ENCODE peak calls at places on chromosomes 7 and 10, in eight cellular contexts. B, H, O, Q, Y, A, E and L are unnamed samples.

GRCh38 chr7:111499027-111499426 is 63.3 kb downstream of the IMMP2L start:
- DNase-seq in O (no peak), Q (no peak), Y (peak; percentile 97), A (peak; percentile 28), E (no peak), B (no peak), H (peak; percentile 45), L (no peak)

GRCh38 chr10:12717981-12718707 is 283.4 kb downstream of the CCDC3 start:
- DNase-seq in H (no peak), A (peak; percentile 4), E (no peak), Y (no peak), O (no peak), Q (no peak), B (no peak), L (no peak)

GRCh38 chr10:130074639-130075038 is 36.0 kb downstream of the C10orf143 start:
- DNase-seq in E (no peak), O (no peak), H (no peak), Y (no peak), Q (no peak), B (no peak), A (no peak), L (no peak)

GRCh38 chr7:35261041-35261440 is 7.1 kb upstream of the TBX20 start:
- DNase-seq in E (no peak), Q (no peak), O (no peak), A (no peak), Y (no peak), B (no peak), H (no peak), L (no peak)

GRCh38 chr10:22333167-22333566 is 12.1 kb upstream of the SPAG6 start:
- DNase-seq in E (no peak), B (no peak), Q (no peak), O (no peak), Y (no peak), A (no peak), H (no peak), L (no peak)

GRCh38 chr10:63494951-63495350 is 26.2 kb upstream of the REEP3 start:
- DNase-seq in Y (no peak), E (no peak), B (no peak), Q (no peak), H (no peak), A (no peak), O (no peak), L (no peak)

GRCh38 chr7:134737561-134738353 is 41.7 kb upstream of the CALD1 start:
- DNase-seq in Q (no peak), B (no peak), O (no peak), A (no peak), E (no peak), H (no peak), Y (no peak), L (no peak)

GRCh38 chr10:92901819-92902234 is 53.5 kb downstream of the EXOC6 start:
- DNase-seq in H (no peak), E (no peak), B (no peak), Q (no peak), Y (no peak), O (no peak), A (no peak), L (no peak)

GRCh38 chr10:47137311-47137851 is 162.6 kb upstream of the GDF10 start:
- DNase-seq in E (no peak), H (no peak), O (no peak), Y (peak; percentile 24), A (no peak), Q (no peak), B (no peak), L (no peak)

GRCh38 chr10:42998481-42999384 is 78.1 kb upstream of the RET start:
- DNase-seq in Y (no peak), H (no peak), A (no peak), B (no peak), Q (no peak), O (no peak), E (peak; percentile 7), L (no peak)

GRCh38 chr7:155694846-155695245 is 50.4 kb downstream of the RBM33 start:
- DNase-seq in B (no peak), Y (no peak), E (no peak), O (no peak), Q (no peak), A (no peak), H (no peak), L (no peak)

GRCh38 chr10:89458289-89458688 is 43.9 kb downstream of the IFIT5 start:
- DNase-seq in O (no peak), Y (no peak), A (no peak), E (no peak), B (no peak), H (no peak), Q (no peak), L (no peak)

GRCh38 chr7:83077328-83077727 is 85.4 kb downstream of the PCLO start:
- DNase-seq in O (no peak), Y (no peak), E (no peak), B (no peak), A (no peak), Q (no peak), H (no peak), L (no peak)

GRCh38 chr7:85659364-85659763 is 472.5 kb upstream of the SEMA3D start:
- DNase-seq in B (no peak), Y (no peak), H (no peak), A (no peak), Q (no peak), O (no peak), E (no peak), L (no peak)

GRCh38 chr10:71964669-71965515 is 697 bp downstream of the CHST3 start:
- DNase-seq in Y (peak; percentile 40), O (peak; percentile 44), H (no peak), A (no peak), E (peak; percentile 75), Q (peak; percentile 63), B (peak; percentile 77), L (peak; percentile 81)

GRCh38 chr10:71963756-71964668 is at the start of gene CHST3:
- DNase-seq in Q (peak; percentile 69), H (no peak), E (peak; percentile 91), B (peak; percentile 88), O (peak; percentile 42), A (no peak), Y (no peak), L (peak; percentile 79)

GRCh38 chr10:71962915-71963314 is 1.3 kb upstream of the CHST3 start:
- DNase-seq in A (no peak), E (no peak), Y (no peak), O (no peak), B (no peak), H (no peak), Q (no peak), L (no peak)

GRCh38 chr10:71961831-71962230 is 2.4 kb upstream of the CHST3 start:
- DNase-seq in B (no peak), E (no peak), Q (no peak), A (no peak), O (no peak), Y (no peak), H (no peak), L (no peak)

GRCh38 chr10:71963351-71963755 is 842 bp upstream of the CHST3 start:
- DNase-seq in Q (no peak), B (peak; percentile 68), O (no peak), A (no peak), H (no peak), E (peak; percentile 67), Y (no peak), L (no peak)
- TF ChIP-seq POLR2A in Q (no peak), B (no peak), O (no peak), A (no peak), H (no peak), E (no peak), Y (no peak), L (no peak)

DNA sequence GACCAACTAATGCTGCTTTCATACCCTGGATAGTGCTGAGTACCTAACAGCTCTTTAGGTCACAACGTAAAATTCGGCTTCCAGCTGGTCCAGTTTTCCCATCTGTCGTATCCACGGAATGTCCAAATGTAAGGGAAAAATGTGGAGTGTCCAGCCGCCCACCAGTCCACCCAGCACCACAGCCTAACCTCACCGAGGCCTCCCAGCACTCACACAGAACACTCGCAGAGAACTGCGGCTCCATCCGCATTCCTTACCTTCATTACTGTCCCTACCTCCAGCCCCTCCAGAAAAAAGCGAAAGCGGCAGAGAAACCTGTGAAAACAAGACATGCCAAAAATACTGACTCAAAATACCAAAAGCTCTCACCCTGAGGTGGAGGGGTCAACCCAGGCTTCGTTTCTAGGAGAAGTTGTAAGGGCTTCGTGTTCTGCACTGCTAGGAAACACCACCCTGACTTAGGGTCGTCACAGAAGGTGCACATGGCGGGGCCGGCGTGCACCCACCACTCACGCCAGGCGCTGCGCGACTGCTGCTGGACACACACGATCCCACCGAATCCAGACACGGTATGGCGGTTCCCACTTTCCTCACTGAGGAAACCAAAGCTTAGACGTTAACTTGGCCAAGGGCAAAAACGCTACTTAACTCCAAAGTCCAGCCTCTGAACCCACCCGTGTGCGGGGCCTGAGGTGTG is 73.9 kb downstream of the AMZ1 start:
- DNase-seq in B (no peak), E (no peak), A (no peak), O (no peak), Q (no peak), H (no peak), Y (no peak), L (no peak)
- H3K4me3 ChIP-seq in B (no peak overlapping the region), E (no peak overlapping the region), A (no peak overlapping the region), O (no peak overlapping the region), Q (no peak overlapping the region), H (no peak overlapping the region), Y (no peak overlapping the region), L (no peak overlapping the region)

GRCh38 chr7:37031571-37032257 is 307.4 kb upstream of the AOAH start:
- DNase-seq in A (peak; percentile 97), Y (peak; percentile 87), E (peak; percentile 56), B (peak; percentile 73), Q (peak; percentile 66), H (peak; percentile 35), O (peak; percentile 54), L (peak; percentile 75)

GRCh38 chr7:37028909-37029440 is 304.7 kb upstream of the AOAH start:
- DNase-seq in H (no peak), B (no peak), O (no peak), E (no peak), Y (no peak), Q (no peak), A (no peak), L (no peak)

GRCh38 chr7:37032258-37032601 is 307.9 kb upstream of the AOAH start:
- DNase-seq in B (no peak), Y (no peak), H (no peak), E (no peak), Q (no peak), O (no peak), A (no peak), L (no peak)

GRCh38 chr7:37027557-37028341 is 303.5 kb upstream of the AOAH start:
- DNase-seq in H (no peak), B (no peak), Q (no peak), A (no peak), E (no peak), O (no peak), Y (no peak), L (no peak)

DNA sequence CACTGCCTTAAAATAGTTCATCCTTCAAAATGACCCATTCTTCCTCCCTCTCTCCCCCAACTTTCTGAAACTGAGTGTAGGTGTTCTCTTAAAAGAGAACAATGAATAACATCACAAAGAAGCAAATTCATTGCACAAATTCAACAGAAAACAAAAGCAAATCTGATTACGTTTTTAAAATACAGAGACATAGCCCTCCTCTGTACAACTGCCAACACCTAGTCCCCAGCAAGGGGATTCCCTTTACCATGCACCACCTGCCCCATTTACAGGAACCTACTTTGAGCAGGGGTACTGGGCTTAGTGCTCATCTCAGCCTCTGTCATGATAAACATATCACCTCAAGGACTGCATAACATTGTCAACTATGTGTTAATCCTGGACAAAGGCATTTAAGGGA is 302.8 kb upstream of the AOAH start:
- DNase-seq in B (no peak), Q (no peak), O (no peak), A (no peak), H (no peak), Y (no peak), E (no peak), L (no peak)
- TF ChIP-seq POLR2A in B (no peak), Q (no peak), O (no peak), A (no peak), H (no peak), Y (no peak), E (no peak), L (no peak)

GRCh38 chr10:122149138-122149606 is 121.9 kb upstream of the BTBD16 start:
- DNase-seq in Y (no peak), B (peak; percentile 91), E (peak; percentile 59), A (no peak), H (no peak), O (no peak), Q (no peak), L (no peak)
- H3K4me3 ChIP-seq in Y (no peak overlapping the region), B (peak overlapping the region; percentile 9), E (no peak overlapping the region), A (no peak overlapping the region), H (no peak overlapping the region), O (no peak overlapping the region), Q (no peak overlapping the region), L (no peak overlapping the region)